ENCODE peak calls at places on chromosomes 12 and 14, in seven cellular contexts. One of them, this sample, is unnamed.
A peak's percentile ranks its signal among the peaks of the same experiment; 100 is the strongest.

GRCh38 chr12:51238037-51238509 is 553 bp upstream of the DAZAP2 start:
- DNase-seq in prostate gland: peak; percentile 57
- DNase-seq in stomach: peak; percentile 50
- DNase-seq in H1: no peak
- DNase-seq in GM23338: no peak
- DNase-seq in HL-60: no peak
- DNase-seq in sigmoid colon: no peak
- DNase-seq in this sample: no peak

GRCh38 chr12:123267991-123268843 is 3.4 kb downstream of the CDK2AP1 start:
- DNase-seq in prostate gland: no peak
- DNase-seq in stomach: no peak
- DNase-seq in H1: no peak
- DNase-seq in GM23338: peak; percentile 30
- DNase-seq in HL-60: no peak
- DNase-seq in sigmoid colon: no peak
- DNase-seq in this sample: no peak

GRCh38 chr12:114636723-114637480 is 47.1 kb downstream of the TBX3 start:
- DNase-seq in prostate gland: peak; percentile 47
- DNase-seq in stomach: no peak
- DNase-seq in H1: no peak
- DNase-seq in GM23338: peak; percentile 72
- DNase-seq in HL-60: no peak
- DNase-seq in sigmoid colon: no peak
- DNase-seq in this sample: no peak

GRCh38 chr14:73500360-73500759 is 9.6 kb downstream of the RIOX1 start:
- DNase-seq in prostate gland: no peak
- DNase-seq in stomach: no peak
- DNase-seq in H1: no peak
- DNase-seq in GM23338: no peak
- DNase-seq in HL-60: no peak
- DNase-seq in sigmoid colon: no peak
- DNase-seq in this sample: no peak

GRCh38 chr12:57182918-57183575 is 33.5 kb upstream of the NXPH4 start:
- DNase-seq in prostate gland: peak; percentile 79
- DNase-seq in stomach: peak; percentile 85
- DNase-seq in H1: peak; percentile 54
- DNase-seq in GM23338: peak; percentile 93
- DNase-seq in HL-60: peak; percentile 59
- DNase-seq in sigmoid colon: peak; percentile 88
- DNase-seq in this sample: no peak

GRCh38 chr14:73741876-73742519 is 27.8 kb upstream of the PNMA1 start:
- DNase-seq in prostate gland: no peak
- DNase-seq in stomach: no peak
- DNase-seq in H1: no peak
- DNase-seq in GM23338: no peak
- DNase-seq in HL-60: no peak
- DNase-seq in sigmoid colon: peak; percentile 70
- DNase-seq in this sample: peak; percentile 69

GRCh38 chr12:120762093-120762492 is 36.5 kb downstream of the ACADS start:
- DNase-seq in prostate gland: no peak
- DNase-seq in stomach: no peak
- DNase-seq in H1: no peak
- DNase-seq in GM23338: no peak
- DNase-seq in HL-60: no peak
- DNase-seq in sigmoid colon: no peak
- DNase-seq in this sample: no peak

GRCh38 chr14:105385322-105385637 is 13.1 kb upstream of the TEX22 start:
- DNase-seq in prostate gland: no peak
- DNase-seq in stomach: no peak
- DNase-seq in H1: no peak
- DNase-seq in GM23338: no peak
- DNase-seq in HL-60: no peak
- DNase-seq in sigmoid colon: no peak
- DNase-seq in this sample: no peak

GRCh38 chr12:118986043-118986442 is 4.7 kb downstream of the SRRM4 start:
- DNase-seq in prostate gland: no peak
- DNase-seq in stomach: no peak
- DNase-seq in H1: no peak
- DNase-seq in GM23338: peak; percentile 61
- DNase-seq in HL-60: no peak
- DNase-seq in sigmoid colon: no peak
- DNase-seq in this sample: no peak

GRCh38 chr14:55133416-55133815 is 4.4 kb downstream of the LGALS3 start:
- DNase-seq in prostate gland: no peak
- DNase-seq in stomach: no peak
- DNase-seq in H1: no peak
- DNase-seq in GM23338: peak; percentile 32
- DNase-seq in HL-60: no peak
- DNase-seq in sigmoid colon: no peak
- DNase-seq in this sample: no peak

DNA sequence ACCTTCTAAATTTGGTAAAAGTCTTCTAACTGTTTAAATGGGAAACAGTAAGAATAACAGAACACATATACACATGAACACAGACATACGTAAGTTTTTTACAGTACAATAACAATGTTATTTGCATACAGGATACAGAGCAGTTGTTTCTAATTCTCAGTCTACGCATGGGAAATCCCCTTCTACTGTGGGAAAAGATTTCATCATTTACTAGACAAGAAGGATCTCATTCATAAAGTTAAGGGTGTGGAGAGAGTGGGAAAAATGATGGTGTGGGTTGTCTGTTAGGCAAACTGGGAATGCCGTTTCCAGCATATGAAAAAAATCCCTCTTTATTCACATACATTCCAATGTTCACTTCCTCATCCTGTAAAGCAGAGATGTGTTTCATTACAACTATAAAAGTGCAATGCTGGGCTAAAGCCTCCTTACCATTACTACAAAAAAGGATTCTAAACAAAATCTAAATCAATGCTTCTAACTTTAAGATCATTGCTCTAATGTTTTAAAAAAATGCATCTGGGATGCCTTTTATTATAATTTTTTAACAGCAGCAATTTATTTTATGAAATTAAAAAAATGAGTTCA is 120.9 kb downstream of the SINHCAF start:
- DNase-seq in prostate gland: no peak
- DNase-seq in stomach: no peak
- DNase-seq in H1: no peak
- DNase-seq in GM23338: no peak
- DNase-seq in HL-60: no peak
- DNase-seq in sigmoid colon: no peak
- DNase-seq in this sample: no peak
- H3K27ac ChIP-seq in prostate gland: no peak overlapping the region
- H3K27ac ChIP-seq in stomach: no peak overlapping the region
- H3K27ac ChIP-seq in H1: no peak overlapping the region
- H3K27ac ChIP-seq in GM23338: no peak overlapping the region
- H3K27ac ChIP-seq in HL-60: no peak overlapping the region
- H3K27ac ChIP-seq in sigmoid colon: no peak overlapping the region
- H3K27ac ChIP-seq in this sample: no peak overlapping the region

GRCh38 chr12:93736640-93737178 is 59.5 kb downstream of the CRADD start:
- DNase-seq in prostate gland: no peak
- DNase-seq in stomach: no peak
- DNase-seq in H1: no peak
- DNase-seq in GM23338: no peak
- DNase-seq in HL-60: no peak
- DNase-seq in sigmoid colon: no peak
- DNase-seq in this sample: no peak
- TF ChIP-seq POLR2AphosphoS5 in prostate gland: no peak
- TF ChIP-seq POLR2AphosphoS5 in stomach: no peak
- TF ChIP-seq POLR2AphosphoS5 in H1: no peak
- TF ChIP-seq POLR2AphosphoS5 in GM23338: no peak
- TF ChIP-seq POLR2AphosphoS5 in HL-60: no peak
- TF ChIP-seq POLR2AphosphoS5 in sigmoid colon: no peak
- TF ChIP-seq POLR2AphosphoS5 in this sample: no peak

GRCh38 chr14:44107156-44107555 is 399.9 kb downstream of the FSCB start:
- DNase-seq in prostate gland: no peak
- DNase-seq in stomach: no peak
- DNase-seq in H1: no peak
- DNase-seq in GM23338: no peak
- DNase-seq in HL-60: no peak
- DNase-seq in sigmoid colon: no peak
- DNase-seq in this sample: no peak

GRCh38 chr14:44112774-44113460 is 394.2 kb downstream of the FSCB start:
- DNase-seq in prostate gland: no peak
- DNase-seq in stomach: no peak
- DNase-seq in H1: no peak
- DNase-seq in GM23338: no peak
- DNase-seq in HL-60: no peak
- DNase-seq in sigmoid colon: no peak
- DNase-seq in this sample: no peak

GRCh38 chr14:44113769-44114730 is 393.0 kb downstream of the FSCB start:
- DNase-seq in prostate gland: no peak
- DNase-seq in stomach: no peak
- DNase-seq in H1: no peak
- DNase-seq in GM23338: no peak
- DNase-seq in HL-60: no peak
- DNase-seq in sigmoid colon: no peak
- DNase-seq in this sample: no peak

GRCh38 chr14:44108601-44109000 is 398.5 kb downstream of the FSCB start:
- DNase-seq in prostate gland: no peak
- DNase-seq in stomach: no peak
- DNase-seq in H1: no peak
- DNase-seq in GM23338: no peak
- DNase-seq in HL-60: no peak
- DNase-seq in sigmoid colon: no peak
- DNase-seq in this sample: no peak

DNA sequence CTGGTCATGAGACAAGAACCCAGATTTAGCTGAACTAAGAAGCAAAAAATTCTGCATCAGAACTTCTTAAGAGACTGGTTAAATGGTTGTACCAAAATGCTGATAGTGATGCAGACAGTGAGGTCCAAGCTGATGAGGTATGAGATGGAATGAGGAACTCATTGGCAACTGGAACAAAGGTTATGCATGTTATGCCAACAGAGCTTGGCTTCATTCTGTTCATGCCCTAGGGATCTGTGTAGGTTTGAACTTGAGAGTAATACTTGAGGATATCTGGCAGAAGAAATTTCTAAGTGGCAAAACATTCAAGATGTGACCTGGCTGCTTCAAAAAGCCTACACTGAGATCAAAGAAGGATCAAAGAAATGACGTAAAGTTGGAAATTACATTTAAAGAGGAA is 398.0 kb downstream of the FSCB start:
- DNase-seq in prostate gland: no peak
- DNase-seq in stomach: no peak
- DNase-seq in H1: no peak
- DNase-seq in GM23338: no peak
- DNase-seq in HL-60: no peak
- DNase-seq in sigmoid colon: no peak
- DNase-seq in this sample: no peak
- H3K27ac ChIP-seq in prostate gland: no peak overlapping the region
- H3K27ac ChIP-seq in stomach: no peak overlapping the region
- H3K27ac ChIP-seq in H1: no peak overlapping the region
- H3K27ac ChIP-seq in GM23338: no peak overlapping the region
- H3K27ac ChIP-seq in HL-60: no peak overlapping the region
- H3K27ac ChIP-seq in sigmoid colon: no peak overlapping the region
- H3K27ac ChIP-seq in this sample: no peak overlapping the region

DNA sequence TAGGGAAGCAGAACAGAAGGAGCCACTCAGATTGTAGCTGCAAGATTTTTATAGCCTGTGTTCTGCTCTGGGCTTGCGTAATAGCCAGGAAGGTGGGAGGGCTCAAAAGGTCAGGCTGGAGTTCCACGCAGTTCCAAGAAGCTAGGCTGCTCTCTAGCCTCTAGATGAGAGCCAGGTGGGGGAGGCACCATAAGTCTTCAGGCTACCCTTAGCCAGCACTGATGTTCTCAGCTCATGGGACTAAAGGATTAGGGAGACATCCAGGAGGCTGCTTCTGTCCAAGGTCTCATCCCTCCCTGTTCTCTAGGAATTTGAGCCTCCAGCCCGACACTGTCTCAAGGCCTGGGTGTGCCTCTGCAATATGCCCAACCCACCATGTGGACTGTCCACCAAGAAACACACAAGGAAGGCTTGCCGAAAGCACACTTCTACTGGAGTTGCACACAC is 1.7 kb downstream of the LMBR1L start:
- DNase-seq in prostate gland: no peak
- DNase-seq in stomach: no peak
- DNase-seq in H1: no peak
- DNase-seq in GM23338: no peak
- DNase-seq in HL-60: no peak
- DNase-seq in sigmoid colon: peak; percentile 92
- DNase-seq in this sample: no peak
- TF ChIP-seq POLR2AphosphoS5 in prostate gland: peak; percentile 74
- TF ChIP-seq POLR2AphosphoS5 in stomach: no peak
- TF ChIP-seq POLR2AphosphoS5 in H1: no peak
- TF ChIP-seq POLR2AphosphoS5 in GM23338: no peak
- TF ChIP-seq POLR2AphosphoS5 in HL-60: no peak
- TF ChIP-seq POLR2AphosphoS5 in sigmoid colon: peak; percentile 78
- TF ChIP-seq POLR2AphosphoS5 in this sample: no peak

DNA sequence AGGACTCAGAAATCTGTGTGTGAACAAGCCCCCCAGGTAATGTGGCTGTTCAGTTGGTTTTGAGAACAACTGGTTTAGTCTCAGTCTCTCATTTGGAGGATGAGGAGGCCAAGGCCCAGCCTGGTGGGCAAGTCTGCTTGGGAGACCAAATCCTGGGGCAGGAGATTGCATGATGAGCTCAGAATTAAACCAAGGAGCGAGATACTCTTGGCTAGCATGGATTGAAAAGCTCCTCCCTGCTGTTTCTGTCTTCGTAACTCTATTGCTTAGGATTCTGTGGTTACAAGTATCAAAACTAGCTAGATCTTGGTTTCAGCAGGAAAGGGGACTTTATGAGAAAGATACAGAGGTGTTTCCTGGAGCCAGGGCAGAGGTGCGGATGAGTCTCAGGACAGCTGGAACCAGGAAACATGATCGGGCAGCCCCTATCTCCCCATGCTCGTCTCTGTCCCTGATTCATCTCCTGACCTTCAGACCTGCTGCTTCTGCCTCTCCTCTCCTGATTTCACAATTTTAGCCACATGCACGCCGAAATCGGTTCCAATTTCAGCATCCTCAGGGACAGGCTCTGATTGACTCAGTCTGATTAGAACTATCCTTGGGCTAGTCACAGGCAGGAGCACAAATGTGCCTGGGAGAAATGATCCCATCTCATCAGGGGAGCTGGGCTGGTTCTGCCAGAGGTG is 40.2 kb upstream of the RIN3 start:
- DNase-seq in prostate gland: no peak
- DNase-seq in stomach: peak; percentile 26
- DNase-seq in H1: no peak
- DNase-seq in GM23338: no peak
- DNase-seq in HL-60: peak; percentile 78
- DNase-seq in sigmoid colon: no peak
- DNase-seq in this sample: peak; percentile 88
- H3K27ac ChIP-seq in prostate gland: no peak overlapping the region
- H3K27ac ChIP-seq in stomach: no peak overlapping the region
- H3K27ac ChIP-seq in H1: no peak overlapping the region
- H3K27ac ChIP-seq in GM23338: no peak overlapping the region
- H3K27ac ChIP-seq in HL-60: peak overlapping the region; percentile 66
- H3K27ac ChIP-seq in sigmoid colon: no peak overlapping the region
- H3K27ac ChIP-seq in this sample: peak overlapping the region; percentile 76

GRCh38 chr12:131101703-131102492 is 148.2 kb downstream of the ADGRD1 start:
- DNase-seq in prostate gland: no peak
- DNase-seq in stomach: no peak
- DNase-seq in H1: no peak
- DNase-seq in GM23338: no peak
- DNase-seq in HL-60: no peak
- DNase-seq in sigmoid colon: peak; percentile 33
- DNase-seq in this sample: no peak
- TF ChIP-seq POLR2AphosphoS5 in prostate gland: no peak
- TF ChIP-seq POLR2AphosphoS5 in stomach: no peak
- TF ChIP-seq POLR2AphosphoS5 in H1: no peak
- TF ChIP-seq POLR2AphosphoS5 in GM23338: no peak
- TF ChIP-seq POLR2AphosphoS5 in HL-60: no peak
- TF ChIP-seq POLR2AphosphoS5 in sigmoid colon: no peak
- TF ChIP-seq POLR2AphosphoS5 in this sample: no peak

GRCh38 chr12:48929551-48929950 is 4.3 kb upstream of the FKBP11 start:
- DNase-seq in prostate gland: no peak
- DNase-seq in stomach: no peak
- DNase-seq in H1: no peak
- DNase-seq in GM23338: no peak
- DNase-seq in HL-60: no peak
- DNase-seq in sigmoid colon: no peak
- DNase-seq in this sample: no peak
- H3K27ac ChIP-seq in prostate gland: no peak overlapping the region
- H3K27ac ChIP-seq in stomach: no peak overlapping the region
- H3K27ac ChIP-seq in H1: no peak overlapping the region
- H3K27ac ChIP-seq in GM23338: no peak overlapping the region
- H3K27ac ChIP-seq in HL-60: no peak overlapping the region
- H3K27ac ChIP-seq in sigmoid colon: no peak overlapping the region
- H3K27ac ChIP-seq in this sample: no peak overlapping the region